ENCODE peak calls at places on chromosomes 5 and 9, in six cellular contexts. Q, N, W, I, G and C are unnamed samples.

GRCh38 chr5:32812399-32812798 is 101.3 kb downstream of the NPR3 start:
- DNase-seq in G (no peak), N (no peak), I (no peak), W (no peak), Q (no peak), C (no peak)

GRCh38 chr5:97550164-97550563 is 367.1 kb upstream of the RIOK2 start:
- DNase-seq in Q (no peak), N (no peak), I (no peak), W (peak), G (peak), C (no peak)

GRCh38 chr5:72194846-72195245 is 87.6 kb downstream of the MAP1B start:
- DNase-seq in I (no peak), W (no peak), Q (no peak), N (peak), G (no peak), C (no peak)

GRCh38 chr5:96661101-96661840 is 905 bp upstream of the CAST start:
- DNase-seq in N (peak), I (no peak), W (peak), Q (no peak), G (peak), C (peak)

GRCh38 chr5:146079695-146080361 is 25.5 kb downstream of the PLAC8L1 start:
- DNase-seq in G (peak), N (no peak), W (no peak), Q (no peak), I (no peak), C (no peak)

GRCh38 chr5:55934117-55934613 is 60.6 kb downstream of the IL6ST start:
- DNase-seq in I (no peak), Q (no peak), N (no peak), G (no peak), W (no peak), C (peak)

GRCh38 chr9:4084440-4084818 is 215.4 kb downstream of the GLIS3 start:
- DNase-seq in W (no peak), N (peak), Q (no peak), I (no peak), G (peak), C (peak)

GRCh38 chr9:114291886-114292590 is 30.9 kb upstream of the ORM1 start:
- DNase-seq in I (no peak), N (peak), Q (no peak), W (no peak), G (no peak), C (peak)

GRCh38 chr9:125521462-125522327 is 185.3 kb downstream of the MAPKAP1 start:
- DNase-seq in W (peak), N (no peak), I (no peak), Q (no peak), G (peak), C (no peak)

GRCh38 chr5:109388407-109388806 is 21.4 kb downstream of the PJA2 start:
- DNase-seq in W (no peak), I (no peak), G (peak), N (no peak), Q (no peak), C (no peak)

GRCh38 chr9:92140754-92141143 is 25.5 kb upstream of the SPTLC1 start:
- DNase-seq in G (no peak), I (no peak), N (no peak), W (no peak), Q (no peak), C (no peak)

GRCh38 chr9:128077847-128078503 is 9.9 kb downstream of the SLC25A25 start:
- DNase-seq in N (no peak), I (no peak), Q (no peak), G (no peak), W (no peak), C (no peak)

GRCh38 chr5:114830114-114830513 is 339.6 kb downstream of the TRIM36 start:
- DNase-seq in G (no peak), I (no peak), Q (no peak), N (no peak), W (no peak), C (no peak)

GRCh38 chr9:113705938-113706519 is 170.1 kb upstream of the ZNF618 start:
- DNase-seq in G (no peak), I (no peak), N (no peak), W (no peak), Q (no peak), C (peak)

GRCh38 chr5:77294212-77294611 is 83.7 kb downstream of the PDE8B start:
- DNase-seq in Q (no peak), G (no peak), I (no peak), N (no peak), W (no peak), C (no peak)

GRCh38 chr5:1415059-1415425 is 30.2 kb downstream of the SLC6A3 start:
- DNase-seq in N (no peak), I (no peak), Q (no peak), G (no peak), W (no peak), C (no peak)

GRCh38 chr9:121807918-121808278 is 156.5 kb downstream of the DAB2IP start:
- DNase-seq in G (no peak), Q (no peak), I (no peak), N (no peak), W (no peak), C (peak)

GRCh38 chr9:122056484-122056883 is 36.6 kb downstream of the TTLL11 start:
- DNase-seq in I (no peak), G (no peak), N (no peak), Q (no peak), W (no peak), C (no peak)

GRCh38 chr5:74673011-74673790 is 11.8 kb upstream of the HEXB start:
- DNase-seq in W (peak), N (no peak), I (peak), G (peak), Q (peak), C (no peak)

GRCh38 chr9:122370869-122371467 is at the start of gene PTGS1:
- DNase-seq in I (no peak), N (peak), G (no peak), W (no peak), Q (no peak), C (peak)

GRCh38 chr5:90740244-90740799 is 181.7 kb downstream of the ADGRV1 start:
- DNase-seq in G (no peak), W (no peak), I (no peak), Q (no peak), N (no peak), C (no peak)